ENCODE peak calls at places on chromosomes 5 and 9, in five cellular contexts. U, F, Q, E and L are unnamed samples.

GRCh38 chr5:14025566-14026276 is 81.2 kb upstream of the DNAH5 start:
- DNase-seq in U (no peak), Q (no peak), E (no peak), F (no peak), L (no peak)

GRCh38 chr9:7974335-7975005 is 174.9 kb upstream of the DMAC1 start:
- DNase-seq in E (no peak), Q (no peak), U (no peak), F (no peak), L (no peak)

GRCh38 chr5:139843991-139844390 is 48.4 kb downstream of the PSD2 start:
- DNase-seq in Q (no peak), U (no peak), F (no peak), E (no peak), L (no peak)

GRCh38 chr5:40276426-40277102 is 403.2 kb upstream of the PTGER4 start:
- DNase-seq in U (no peak), E (no peak), F (no peak), Q (no peak), L (no peak)

GRCh38 chr5:72248352-72249032 is 71.5 kb downstream of the MRPS27 start:
- DNase-seq in E (no peak), F (peak; percentile 95), U (peak; percentile 74), Q (peak; percentile 52), L (no peak)

GRCh38 chr5:43305948-43306563 is 7.2 kb downstream of the HMGCS1 start:
- DNase-seq in Q (no peak), E (no peak), U (peak; percentile 77), F (peak; percentile 75), L (peak; percentile 31)

GRCh38 chr5:120463991-120464626 is at the start of gene PRR16:
- DNase-seq in E (peak; percentile 72), Q (peak; percentile 46), F (peak; percentile 63), U (peak; percentile 85), L (no peak)

GRCh38 chr9:71962328-71962727 is 50.9 kb downstream of the C9orf85 start:
- DNase-seq in Q (no peak), F (no peak), E (no peak), U (peak; percentile 37), L (no peak)

GRCh38 chr9:82147798-82148440 is 159.3 kb downstream of the SPATA31D1 start:
- DNase-seq in F (no peak), E (no peak), U (no peak), Q (no peak), L (no peak)

GRCh38 chr5:112331892-112332291 is 87.2 kb downstream of the EPB41L4A start:
- DNase-seq in E (no peak), U (no peak), F (no peak), Q (no peak), L (no peak)

GRCh38 chr5:112333236-112333850 is 85.7 kb downstream of the EPB41L4A start:
- DNase-seq in Q (no peak), E (no peak), F (no peak), U (no peak), L (no peak)

DNA sequence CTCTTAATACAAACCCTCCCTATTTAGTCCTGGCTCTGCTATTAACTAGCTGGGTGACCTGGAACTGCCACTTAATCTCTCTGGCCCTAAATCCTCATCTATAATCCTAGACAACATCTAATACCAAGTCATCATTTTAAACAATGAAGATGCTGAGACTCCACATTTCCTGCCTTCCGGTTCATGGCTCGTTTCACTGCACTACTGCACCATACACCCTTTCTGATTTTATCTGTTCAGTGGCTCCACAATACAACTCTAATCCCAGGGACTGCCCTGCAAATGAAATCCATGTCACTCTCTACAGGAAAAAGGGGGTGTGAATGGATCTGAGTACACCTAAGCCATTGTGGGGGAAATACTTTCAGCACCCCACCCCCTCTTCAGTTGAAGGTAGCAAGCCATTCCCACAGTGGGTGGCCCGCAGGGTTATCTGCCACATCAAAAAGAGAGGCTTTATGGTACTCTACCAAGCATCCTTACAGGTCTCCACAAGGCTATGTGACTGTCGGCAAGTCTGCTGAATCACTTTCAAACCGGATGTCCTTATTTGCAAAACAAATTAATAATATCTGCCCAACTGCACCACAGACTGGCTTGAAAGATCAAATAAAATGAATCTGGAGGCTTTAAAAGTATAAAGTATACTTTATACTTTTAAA is 89.5 kb downstream of the EPB41L4A start:
- DNase-seq in U (no peak), E (no peak), F (no peak), Q (no peak), L (no peak)
- H3K4me3 ChIP-seq in U (no peak overlapping the region), E (no peak overlapping the region), F (no peak overlapping the region), Q (no peak overlapping the region), L (no peak overlapping the region)

DNA sequence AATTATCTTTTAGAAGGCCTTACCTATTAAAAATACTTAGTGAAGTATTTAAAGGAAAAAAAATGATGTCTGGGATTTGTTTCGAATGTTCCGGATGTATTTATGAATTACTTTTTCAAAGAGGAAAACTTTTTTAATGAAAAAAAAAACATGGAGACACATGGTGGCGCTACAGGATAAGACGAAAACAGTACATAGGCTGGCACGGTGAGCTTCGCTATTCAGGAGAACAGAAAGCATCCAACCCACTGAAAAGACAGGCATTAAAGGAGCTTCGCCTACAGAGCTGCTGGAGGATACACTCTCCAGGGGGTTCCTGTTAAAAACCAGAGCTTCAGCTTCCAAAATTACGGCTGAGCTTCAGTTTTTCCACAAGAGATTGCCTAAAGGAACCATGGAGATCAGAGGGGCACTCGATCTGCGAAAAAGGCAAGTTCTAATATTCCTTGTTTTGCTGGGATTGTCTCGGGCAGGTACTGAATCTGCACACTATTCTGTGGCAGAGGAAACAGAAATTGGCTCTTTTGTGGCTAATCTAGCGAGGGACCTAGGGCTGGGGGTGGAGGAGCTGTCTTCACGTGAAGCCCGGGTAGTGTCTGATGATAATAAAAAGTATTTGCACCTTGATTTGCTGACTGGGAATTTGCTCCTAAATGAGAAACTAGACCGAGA is at the start of gene PCDHB14:
- DNase-seq in F (peak; percentile 22), E (no peak), U (peak; percentile 21), Q (no peak), L (no peak)
- TF ChIP-seq CTCF in F (no peak), E (no peak), U (no peak), Q (no peak), L (no peak)

DNA sequence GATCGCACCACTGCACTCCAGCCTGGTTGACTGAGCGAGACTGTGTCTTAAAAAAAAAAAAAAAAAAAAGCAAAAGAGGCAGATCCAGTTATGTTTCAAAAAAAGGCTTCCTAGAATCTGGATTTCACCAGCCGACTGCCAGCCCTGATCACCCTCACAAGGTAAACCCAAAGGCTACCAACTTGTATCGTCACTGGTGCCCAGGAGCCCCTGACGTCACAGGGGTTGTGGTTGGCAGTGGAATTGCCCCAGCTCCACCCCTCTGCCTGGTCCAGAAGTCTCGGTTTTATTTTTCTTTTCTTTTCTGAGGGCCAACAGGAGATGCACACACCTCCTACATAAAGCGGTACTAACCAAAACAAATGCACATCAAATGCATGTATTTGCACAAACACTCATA is 6.0 kb upstream of the LMX1B start:
- DNase-seq in F (no peak), U (no peak), E (no peak), Q (no peak), L (no peak)
- H3K4me3 ChIP-seq in F (no peak overlapping the region), U (no peak overlapping the region), E (no peak overlapping the region), Q (no peak overlapping the region), L (no peak overlapping the region)

GRCh38 chr5:22736443-22736842 is 116.7 kb downstream of the CDH12 start:
- DNase-seq in U (no peak), F (no peak), E (no peak), Q (no peak), L (no peak)
- TF ChIP-seq CTCF in U (no peak), F (no peak), E (no peak), Q (no peak), L (no peak)

GRCh38 chr9:130023147-130023787 is 19.7 kb downstream of the FNBP1 start:
- DNase-seq in Q (peak; percentile 33), E (no peak), U (no peak), F (no peak), L (no peak)
- H3K4me3 ChIP-seq in Q (no peak overlapping the region), E (no peak overlapping the region), U (no peak overlapping the region), F (no peak overlapping the region), L (no peak overlapping the region)

GRCh38 chr9:106441283-106441682 is 421.7 kb upstream of the ZNF462 start:
- DNase-seq in F (no peak), Q (no peak), E (no peak), U (no peak), L (no peak)
- TF ChIP-seq CTCF in F (no peak), Q (no peak), E (no peak), U (no peak), L (no peak)

GRCh38 chr9:127847833-127848755 is 6.4 kb downstream of the ENG start:
- DNase-seq in U (no peak), F (no peak), E (no peak), Q (no peak), L (no peak)
- H3K4me3 ChIP-seq in U (no peak overlapping the region), F (no peak overlapping the region), E (peak overlapping the region; percentile 10), Q (no peak overlapping the region), L (no peak overlapping the region)

GRCh38 chr5:88727705-88728313 is 155.2 kb downstream of the MEF2C start:
- DNase-seq in Q (no peak), U (peak; percentile 46), E (no peak), F (peak; percentile 47), L (no peak)

GRCh38 chr5:88729476-88730182 is 153.4 kb downstream of the MEF2C start:
- DNase-seq in Q (peak; percentile 53), F (peak; percentile 78), U (peak; percentile 86), E (no peak), L (peak; percentile 14)

GRCh38 chr5:88719434-88719833 is 163.6 kb downstream of the MEF2C start:
- DNase-seq in E (no peak), F (no peak), U (no peak), Q (no peak), L (no peak)

GRCh38 chr5:88722546-88722945 is 160.4 kb downstream of the MEF2C start:
- DNase-seq in F (no peak), U (no peak), E (no peak), Q (no peak), L (no peak)

DNA sequence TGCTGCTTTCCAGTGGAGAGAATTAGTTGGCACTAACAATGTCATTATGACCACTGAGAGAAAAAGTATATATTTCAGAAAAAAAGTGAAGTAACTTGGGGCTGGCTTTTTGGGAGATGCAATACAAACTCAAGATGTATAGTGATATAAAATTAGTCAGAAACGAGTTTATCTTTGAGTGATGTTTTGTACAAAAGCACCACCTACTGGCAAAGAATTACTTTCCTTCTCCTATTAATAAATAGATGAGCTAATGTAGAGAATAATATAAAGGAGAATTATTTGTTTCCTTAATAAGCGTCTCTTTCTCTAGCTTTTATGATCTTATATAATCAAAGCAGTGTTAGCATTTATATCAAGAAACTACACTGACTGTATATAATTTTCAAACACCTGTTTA is 158.8 kb downstream of the MEF2C start:
- DNase-seq in U (peak; percentile 20), Q (no peak), E (no peak), F (peak; percentile 31), L (no peak)
- TF ChIP-seq CTCF in U (peak; percentile 55), Q (peak; percentile 7), E (no peak), F (peak; percentile 36), L (no peak)

DNA sequence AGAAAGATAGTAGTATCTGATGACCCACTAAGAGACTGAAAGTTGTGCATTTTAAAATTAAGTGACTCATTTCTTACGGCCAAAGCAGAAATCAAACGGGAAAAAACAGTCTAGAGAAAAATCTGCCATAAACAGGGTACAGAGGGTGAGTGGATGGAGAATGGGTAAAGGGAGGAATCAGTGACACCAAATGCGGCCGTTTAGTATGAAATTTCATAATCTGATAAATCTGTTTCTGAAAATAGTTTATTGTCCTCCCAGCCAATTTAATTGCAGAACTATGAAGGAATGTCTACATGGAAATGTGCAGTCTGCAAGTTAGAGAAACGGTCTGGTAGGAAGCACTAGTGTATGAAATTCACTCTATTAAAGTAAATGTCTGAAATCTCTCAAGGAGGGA is 39.5 kb downstream of the ADAMTS12 start:
- DNase-seq in F (peak; percentile 45), E (no peak), Q (no peak), U (no peak), L (no peak)
- H3K4me3 ChIP-seq in F (no peak overlapping the region), E (no peak overlapping the region), Q (peak overlapping the region; percentile 6), U (no peak overlapping the region), L (no peak overlapping the region)